ENCODE peak calls at places on chromosomes 16 and 17, in ten cellular contexts. T is tibial nerve, P is ovary, V is RWPE1, C is uterus, X is thoracic aorta, J is Panc1, Z is heart left ventricle, N is right lobe of liver, O is HL-60. R is an unnamed sample.

GRCh38 chr16:28063047-28063521 is 430 bp downstream of the GSG1L start:
- DNase-seq in T (no peak), P (no peak), V (no peak), C (no peak), X (no peak), J (no peak), Z (no peak), N (no peak), O (peak), R (no peak)

GRCh38 chr17:48241131-48241591 is 133.6 kb downstream of the SNX11 start:
- DNase-seq in T (peak), P (peak), V (peak), C (peak), X (no peak), J (peak), Z (peak), N (no peak), O (peak), R (no peak)

GRCh38 chr16:72501739-72502653 is 330.0 kb upstream of the PMFBP1 start:
- DNase-seq in T (peak), P (peak), V (peak), C (peak), X (peak), J (peak), Z (no peak), N (no peak), O (peak), R (peak)

GRCh38 chr17:8188408-8188839 is 1.6 kb downstream of the BORCS6 start:
- DNase-seq in T (no peak), P (no peak), V (no peak), C (no peak), X (no peak), J (no peak), Z (no peak), N (no peak), O (no peak), R (peak)

GRCh38 chr17:37743875-37744632 is 805 bp downstream of the HNF1B start:
- DNase-seq in T (no peak), P (no peak), V (no peak), C (no peak), X (no peak), J (no peak), Z (no peak), N (peak), O (no peak), R (no peak)

GRCh38 chr17:78806451-78806850 is 24.4 kb upstream of the CYTH1 start:
- DNase-seq in T (peak), P (no peak), V (no peak), C (no peak), X (no peak), J (no peak), Z (no peak), N (no peak), O (no peak), R (no peak)

GRCh38 chr17:38600906-38601305 is 4.8 kb downstream of the SRCIN1 start:
- DNase-seq in T (no peak), P (no peak), V (no peak), C (no peak), X (no peak), J (no peak), Z (no peak), N (no peak), O (no peak), R (no peak)

GRCh38 chr17:44558349-44559287 is 1.3 kb downstream of the FZD2 start:
- DNase-seq in T (no peak), P (peak), V (no peak), C (peak), X (no peak), J (no peak), Z (no peak), N (no peak), O (no peak), R (peak)

GRCh38 chr16:89150981-89151380 is 20.6 kb upstream of the CDH15 start:
- DNase-seq in T (no peak), P (no peak), V (no peak), C (no peak), X (no peak), J (no peak), Z (no peak), N (no peak), O (no peak), R (no peak)

GRCh38 chr17:32266389-32267269 is 997 bp downstream of the RHBDL3 start:
- DNase-seq in T (no peak), P (peak), V (no peak), C (no peak), X (no peak), J (no peak), Z (no peak), N (no peak), O (no peak), R (no peak)

GRCh38 chr17:33234930-33235685 is 58.0 kb downstream of the ASIC2 start:
- DNase-seq in T (peak), P (peak), V (peak), C (peak), X (peak), J (peak), Z (peak), N (no peak), O (no peak), R (peak)

GRCh38 chr16:77271532-77272426 is 72.6 kb downstream of the SYCE1L start:
- DNase-seq in T (no peak), P (no peak), V (no peak), C (no peak), X (no peak), J (no peak), Z (no peak), N (no peak), O (no peak), R (no peak)

GRCh38 chr17:36705651-36706436 is 104.5 kb downstream of the MRM1 start:
- DNase-seq in T (no peak), P (no peak), V (peak), C (no peak), X (no peak), J (peak), Z (no peak), N (peak), O (no peak), R (no peak)

GRCh38 chr16:66537236-66537635 is 12.7 kb downstream of the TK2 start:
- DNase-seq in T (no peak), P (no peak), V (no peak), C (no peak), X (no peak), J (no peak), Z (no peak), N (no peak), O (no peak), R (no peak)

GRCh38 chr17:43800736-43801135 is 20.5 kb downstream of the CFAP97D1 start:
- DNase-seq in T (no peak), P (no peak), V (no peak), C (no peak), X (no peak), J (no peak), Z (no peak), N (no peak), O (no peak), R (no peak)

GRCh38 chr17:5557485-5557884 is 26.8 kb downstream of the NLRP1 start:
- DNase-seq in T (no peak), P (no peak), V (peak), C (no peak), X (no peak), J (no peak), Z (no peak), N (no peak), O (no peak), R (no peak)

GRCh38 chr16:89422527-89422904 is 67.8 kb downstream of the ANKRD11 start:
- DNase-seq in T (no peak), P (no peak), V (no peak), C (no peak), X (peak), J (peak), Z (peak), N (no peak), O (no peak), R (peak)

GRCh38 chr16:46607529-46607928 is 13.7 kb downstream of the SHCBP1 start:
- DNase-seq in T (no peak), P (no peak), V (peak), C (no peak), X (no peak), J (no peak), Z (no peak), N (no peak), O (no peak), R (no peak)

GRCh38 chr16:8572919-8573724 is 17.2 kb downstream of the TMEM114 start:
- DNase-seq in T (peak), P (no peak), V (no peak), C (no peak), X (no peak), J (no peak), Z (no peak), N (no peak), O (no peak), R (no peak)

DNA sequence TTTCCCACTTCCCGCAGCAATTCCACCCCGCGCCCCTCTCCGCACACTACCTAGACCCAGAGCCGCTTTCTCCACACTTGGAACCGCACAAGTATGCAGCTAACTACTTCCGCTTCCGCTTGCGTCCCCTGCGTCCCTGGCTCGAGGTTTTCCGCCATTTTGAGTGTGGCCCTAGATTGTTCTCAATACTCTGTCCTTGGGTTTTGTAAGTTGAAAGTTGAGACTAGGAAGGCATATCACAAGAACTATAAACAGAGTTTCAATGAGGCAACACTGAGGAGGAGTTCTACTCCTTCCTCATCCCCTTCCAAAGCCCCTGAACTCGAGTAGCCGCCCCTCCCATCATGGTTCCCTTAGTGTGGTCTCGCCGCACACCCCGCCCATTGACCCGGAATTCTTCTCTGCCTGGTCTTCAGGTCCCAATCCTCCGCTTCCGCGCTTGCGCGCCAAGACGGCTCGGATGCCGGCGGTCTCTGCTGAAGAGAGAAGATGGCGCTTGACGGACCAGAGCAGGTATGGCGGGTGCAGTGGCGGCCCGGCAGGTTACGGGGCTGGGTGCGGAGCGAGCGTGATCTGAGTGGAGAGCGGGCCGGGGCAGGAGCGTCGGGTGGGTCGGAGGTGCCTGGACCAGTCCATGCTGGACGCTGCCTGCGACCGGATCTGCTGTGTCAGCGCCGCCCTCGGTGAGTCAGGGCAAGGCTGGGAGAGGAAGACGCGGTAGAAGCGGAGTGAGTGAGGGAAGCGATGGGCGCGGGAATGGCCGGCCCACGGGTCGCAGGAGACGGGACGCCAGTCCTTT is at the start of the genes FTSJ3 and PSMC5:
- DNase-seq in T (peak), P (peak), V (peak), C (peak), X (peak), J (peak), Z (peak), N (peak), O (peak), R (peak)
- TF ChIP-seq CTCF in T (peak), P (peak), V (peak), C (peak), X (peak), J (no peak), Z (peak), N (peak), O (peak), R (peak)

GRCh38 chr17:73348824-73349095 is 37.0 kb upstream of the CDC42EP4 start:
- DNase-seq in T (no peak), P (no peak), V (no peak), C (no peak), X (no peak), J (no peak), Z (no peak), N (no peak), O (no peak), R (no peak)
- H3K27ac ChIP-seq in T (peak), P (peak), V (no peak), C (peak), X (no peak), J (no peak), Z (no peak), N (no peak), O (no peak), R (no peak)

DNA sequence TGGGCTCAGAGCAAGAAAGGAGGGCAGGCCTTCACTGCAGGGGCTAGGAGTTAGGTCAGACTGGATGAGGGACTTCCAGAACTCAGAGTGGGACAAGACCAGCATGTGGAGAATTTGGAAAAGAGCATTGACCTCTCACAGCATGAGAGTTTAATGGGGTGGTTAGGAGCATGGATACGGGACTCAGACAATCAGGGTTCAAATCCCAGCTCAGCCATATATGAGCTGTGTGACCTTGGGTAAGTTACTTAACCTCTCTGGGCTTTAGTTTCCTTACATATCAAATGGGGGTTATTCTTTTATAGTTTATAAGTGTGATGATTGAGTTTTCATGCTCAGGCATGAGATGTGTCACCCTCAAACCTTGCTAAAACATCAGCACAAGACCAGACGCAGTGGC is 37.4 kb upstream of the ALKBH5 start:
- DNase-seq in T (no peak), P (no peak), V (no peak), C (no peak), X (no peak), J (no peak), Z (no peak), N (no peak), O (no peak), R (no peak)
- TF ChIP-seq CTCF in T (no peak), P (no peak), V (no peak), C (no peak), X (no peak), J (no peak), Z (no peak), N (no peak), O (no peak), R (no peak)

GRCh38 chr17:81139428-81139827 is 25.9 kb upstream of the PVALEF start:
- DNase-seq in T (no peak), P (no peak), V (no peak), C (no peak), X (no peak), J (no peak), Z (no peak), N (no peak), O (no peak), R (no peak)

GRCh38 chr17:81139965-81140364 is 25.3 kb upstream of the PVALEF start:
- DNase-seq in T (no peak), P (no peak), V (no peak), C (no peak), X (no peak), J (no peak), Z (no peak), N (no peak), O (no peak), R (no peak)

GRCh38 chr17:81138500-81138899 is 26.8 kb upstream of the PVALEF start:
- DNase-seq in T (no peak), P (no peak), V (no peak), C (no peak), X (no peak), J (no peak), Z (no peak), N (no peak), O (no peak), R (no peak)

GRCh38 chr17:81142301-81143199 is 22.8 kb upstream of the PVALEF start:
- DNase-seq in T (peak), P (peak), V (peak), C (peak), X (peak), J (peak), Z (peak), N (peak), O (peak), R (peak)

GRCh38 chr17:81140695-81141094 is 24.6 kb upstream of the PVALEF start:
- DNase-seq in T (no peak), P (no peak), V (no peak), C (no peak), X (no peak), J (no peak), Z (no peak), N (no peak), O (no peak), R (no peak)
- H3K27ac ChIP-seq in T (no peak), P (no peak), V (no peak), C (no peak), X (no peak), J (no peak), Z (no peak), N (no peak), O (no peak), R (no peak)

GRCh38 chr17:82694647-82695046 is 3.9 kb downstream of the RAB40B start:
- DNase-seq in T (no peak), P (no peak), V (no peak), C (no peak), X (no peak), J (no peak), Z (no peak), N (no peak), O (no peak), R (no peak)

GRCh38 chr17:82696916-82697807 is 1.3 kb downstream of the RAB40B start:
- DNase-seq in T (no peak), P (peak), V (no peak), C (peak), X (no peak), J (no peak), Z (peak), N (no peak), O (no peak), R (no peak)

GRCh38 chr17:82698065-82698973 is at the start of gene RAB40B:
- DNase-seq in T (peak), P (peak), V (peak), C (peak), X (peak), J (peak), Z (peak), N (peak), O (peak), R (peak)

GRCh38 chr17:82697808-82698064 is 762 bp downstream of the RAB40B start:
- DNase-seq in T (no peak), P (no peak), V (no peak), C (no peak), X (no peak), J (no peak), Z (no peak), N (no peak), O (no peak), R (no peak)

DNA sequence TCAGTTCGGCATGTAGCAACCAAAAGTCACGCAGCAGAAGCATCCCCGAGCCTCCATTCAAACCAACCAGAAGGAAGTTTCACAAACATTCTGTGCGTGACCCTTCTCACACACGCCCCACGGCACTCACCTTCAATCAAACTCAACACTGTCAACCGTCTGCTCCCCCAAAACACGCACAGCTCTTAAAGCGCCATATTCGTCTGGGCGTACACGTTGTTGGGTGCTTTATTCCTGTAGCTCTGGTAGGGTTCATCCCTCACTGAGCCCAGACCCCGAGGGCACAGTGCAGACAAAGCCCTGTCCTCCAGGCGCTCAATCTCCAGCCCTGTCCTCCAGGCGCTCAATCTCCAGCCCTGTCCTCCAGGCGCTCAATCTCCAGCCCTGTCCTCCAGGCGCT is 2.2 kb downstream of the RAB40B start:
- DNase-seq in T (no peak), P (no peak), V (no peak), C (no peak), X (no peak), J (no peak), Z (no peak), N (no peak), O (no peak), R (no peak)
- TF ChIP-seq CTCF in T (no peak), P (no peak), V (no peak), C (no peak), X (no peak), J (no peak), Z (no peak), N (no peak), O (no peak), R (no peak)

DNA sequence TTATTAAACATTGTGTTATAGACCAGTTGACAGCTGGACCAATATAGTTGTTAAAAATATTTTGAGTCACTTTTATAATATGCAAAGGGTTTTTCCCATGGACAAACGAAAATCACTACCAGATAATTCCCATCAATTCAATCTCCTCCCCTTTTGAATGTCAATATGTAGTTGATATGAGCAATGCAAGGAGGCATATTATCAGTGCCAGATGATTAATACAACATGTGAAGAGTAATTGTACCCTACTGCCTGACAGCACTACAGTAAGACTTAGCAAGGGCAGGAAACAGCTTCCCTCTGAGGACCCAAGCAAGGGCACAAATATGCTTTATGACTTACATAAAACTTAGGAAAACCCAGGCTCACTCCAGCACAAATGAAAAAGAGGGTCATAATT is 17.3 kb downstream of the KANSL1 start:
- DNase-seq in T (no peak), P (no peak), V (no peak), C (no peak), X (no peak), J (no peak), Z (no peak), N (no peak), O (no peak), R (no peak)
- H3K27ac ChIP-seq in T (no peak), P (no peak), V (no peak), C (no peak), X (no peak), J (no peak), Z (no peak), N (no peak), O (no peak), R (no peak)

GRCh38 chr16:1211451-1212268 is 13.4 kb downstream of the TPSG1 start:
- DNase-seq in T (no peak), P (no peak), V (no peak), C (no peak), X (no peak), J (no peak), Z (no peak), N (no peak), O (no peak), R (no peak)
- TF ChIP-seq CTCF in T (no peak), P (no peak), V (no peak), C (no peak), X (no peak), J (no peak), Z (no peak), N (no peak), O (no peak), R (no peak)

DNA sequence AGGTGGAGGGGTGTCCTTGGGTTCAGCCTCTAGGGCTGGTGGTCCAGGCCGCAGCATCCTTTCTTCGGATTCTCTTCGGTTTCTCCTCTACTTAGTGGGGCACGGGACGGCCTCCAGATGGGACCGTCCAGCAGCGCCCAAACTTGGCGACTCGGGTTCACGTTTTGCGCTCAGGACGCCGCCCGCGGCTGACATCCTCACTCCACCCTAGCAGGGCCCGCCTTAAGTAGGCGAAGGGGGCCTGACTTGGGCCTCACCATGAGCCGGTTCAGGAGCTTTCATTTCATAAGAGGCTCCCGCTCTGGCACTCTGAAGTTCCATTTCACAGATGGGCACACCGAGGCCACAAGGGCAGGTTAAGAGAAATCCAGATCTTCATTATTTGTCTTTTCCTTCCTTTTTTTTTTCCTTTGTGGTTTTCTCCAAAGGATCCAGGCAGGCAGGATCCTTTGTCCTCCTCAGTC is 141.2 kb downstream of the SEC14L1 start:
- DNase-seq in T (no peak), P (no peak), V (peak), C (no peak), X (no peak), J (no peak), Z (no peak), N (no peak), O (no peak), R (no peak)
- H3K27ac ChIP-seq in T (peak), P (no peak), V (peak), C (no peak), X (no peak), J (peak), Z (no peak), N (peak), O (no peak), R (no peak)

GRCh38 chr17:30372755-30373154 is 6.0 kb upstream of the CPD start:
- DNase-seq in T (no peak), P (no peak), V (peak), C (no peak), X (no peak), J (no peak), Z (no peak), N (no peak), O (no peak), R (no peak)
- TF ChIP-seq CTCF in T (no peak), P (no peak), V (peak), C (no peak), X (no peak), J (no peak), Z (no peak), N (peak), O (no peak), R (no peak)

R was measured in tibial artery.